ENCODE peak calls at places on chromosome X, in nine cellular contexts. I is neural progenitor cell, F is H1, X is IMR-90, D is fibroblast of lung, N is MM.1S, O is K562, Y is H9, H is endodermal cell. U is an unnamed sample.
A peak's percentile ranks its signal among the peaks of the same experiment; 100 is the strongest.

GRCh38 chrX:7372843-7373525 is 225.0 kb upstream of the PUDP start:
- DNase-seq in I (no peak), F (no peak), X (peak; percentile 67), D (peak; percentile 38), N (no peak), O (no peak), Y (no peak), H (no peak), U (no peak)

GRCh38 chrX:23898412-23898959 is 9.3 kb downstream of the APOO start:
- DNase-seq in I (no peak), F (no peak), X (peak; percentile 64), D (peak; percentile 44), N (no peak), O (no peak), Y (no peak), H (no peak), U (peak; percentile 57)

GRCh38 chrX:70769659-70770232 is 138.8 kb downstream of the TEX11 start:
- DNase-seq in I (no peak), F (no peak), X (peak; percentile 5), D (peak; percentile 5), N (peak; percentile 17), O (peak; percentile 9), Y (no peak), H (no peak), U (peak; percentile 3)

GRCh38 chrX:2397648-2398340 is 103.0 kb downstream of the DHRSX start:
- DNase-seq in I (no peak), F (no peak), X (peak; percentile 67), D (peak; percentile 31), N (no peak), O (no peak), Y (no peak), H (peak; percentile 49), U (no peak)

GRCh38 chrX:41442824-41443560 is 4.2 kb upstream of the NYX start:
- DNase-seq in I (no peak), F (no peak), X (no peak), D (no peak), N (no peak), O (no peak), Y (no peak), H (no peak), U (no peak)

GRCh38 chrX:21798677-21799219 is 40.7 kb upstream of the MBTPS2 start:
- DNase-seq in I (no peak), F (no peak), X (peak; percentile 28), D (peak; percentile 59), N (no peak), O (no peak), Y (no peak), H (no peak), U (no peak)

GRCh38 chrX:38154340-38154739 is 66.3 kb downstream of the SRPX start:
- DNase-seq in I (no peak), F (no peak), X (no peak), D (no peak), N (no peak), O (peak; percentile 4), Y (no peak), H (no peak), U (no peak)

GRCh38 chrX:53685711-53686110 is 808 bp downstream of the HUWE1 start:
- DNase-seq in I (no peak), F (no peak), X (peak; percentile 1), D (no peak), N (no peak), O (no peak), Y (no peak), H (no peak), U (no peak)

GRCh38 chrX:121333942-121334341 is 286.5 kb downstream of the GLUD2 start:
- DNase-seq in I (peak; percentile 3), F (no peak), X (no peak), D (no peak), N (peak; percentile 23), O (no peak), Y (no peak), H (no peak), U (no peak)

GRCh38 chrX:102975016-102975415 is 37.9 kb downstream of the RAB40AL start:
- DNase-seq in I (no peak), F (no peak), X (no peak), D (no peak), N (no peak), O (no peak), Y (no peak), H (no peak), U (no peak)

GRCh38 chrX:42686706-42687105 is 91.3 kb downstream of the PPP1R2C start:
- DNase-seq in I (no peak), F (no peak), X (no peak), D (no peak), N (no peak), O (no peak), Y (no peak), H (no peak), U (no peak)

GRCh38 chrX:51893931-51894696 is 691 bp downstream of the MAGED1 start:
- DNase-seq in I (peak; percentile 59), F (no peak), X (peak; percentile 11), D (peak; percentile 47), N (peak; percentile 6), O (no peak), Y (no peak), H (peak; percentile 67), U (peak; percentile 16)

GRCh38 chrX:66050140-66050569 is 10.3 kb upstream of the VSIG4 start:
- DNase-seq in I (no peak), F (no peak), X (no peak), D (no peak), N (no peak), O (peak; percentile 12), Y (no peak), H (no peak), U (no peak)

GRCh38 chrX:88660836-88661235 is 86.2 kb upstream of the CPXCR1 start:
- DNase-seq in I (no peak), F (no peak), X (no peak), D (no peak), N (peak; percentile 60), O (no peak), Y (no peak), H (no peak), U (no peak)

GRCh38 chrX:44435047-44435446 is 91.6 kb upstream of the EFHC2 start:
- DNase-seq in I (no peak), F (no peak), X (no peak), D (no peak), N (no peak), O (no peak), Y (no peak), H (no peak), U (no peak)

GRCh38 chrX:44432641-44433040 is 89.2 kb upstream of the EFHC2 start:
- DNase-seq in I (no peak), F (peak; percentile 29), X (peak; percentile 3), D (peak; percentile 43), N (no peak), O (no peak), Y (no peak), H (no peak), U (peak; percentile 64)

GRCh38 chrX:44431206-44431605 is 87.7 kb upstream of the EFHC2 start:
- DNase-seq in I (no peak), F (no peak), X (peak; percentile 16), D (peak; percentile 41), N (no peak), O (no peak), Y (no peak), H (no peak), U (no peak)

GRCh38 chrX:44433556-44433955 is 90.1 kb upstream of the EFHC2 start:
- DNase-seq in I (no peak), F (no peak), X (no peak), D (no peak), N (no peak), O (no peak), Y (no peak), H (no peak), U (no peak)

GRCh38 chrX:44428989-44429627 is 85.6 kb upstream of the EFHC2 start:
- DNase-seq in I (no peak), F (no peak), X (no peak), D (no peak), N (no peak), O (no peak), Y (no peak), H (no peak), U (no peak)
- TF ChIP-seq CTCF in I (no peak), F (no peak), X (no peak), D (no peak), N (no peak), O (no peak), Y (no peak), H (no peak), U (no peak)

GRCh38 chrX:72621163-72621562 is 48.5 kb upstream of the HDAC8 start:
- DNase-seq in I (no peak), F (no peak), X (no peak), D (no peak), N (no peak), O (no peak), Y (no peak), H (no peak), U (no peak)

GRCh38 chrX:72624194-72624593 is 51.6 kb upstream of the HDAC8 start:
- DNase-seq in I (no peak), F (no peak), X (no peak), D (no peak), N (no peak), O (no peak), Y (no peak), H (no peak), U (no peak)

GRCh38 chrX:72621619-72622485 is 49.2 kb upstream of the HDAC8 start:
- DNase-seq in I (no peak), F (no peak), X (peak; percentile 61), D (peak; percentile 54), N (no peak), O (no peak), Y (no peak), H (no peak), U (peak; percentile 66)

GRCh38 chrX:72620550-72621145 is 48.0 kb upstream of the HDAC8 start:
- DNase-seq in I (no peak), F (no peak), X (peak; percentile 89), D (peak; percentile 91), N (no peak), O (peak; percentile 46), Y (no peak), H (no peak), U (peak; percentile 90)
- H3K9ac ChIP-seq in I (no peak overlapping the region), F (no peak overlapping the region), X (no peak overlapping the region), D (no peak overlapping the region), N (no peak overlapping the region), O (no peak overlapping the region), Y (no peak overlapping the region), H (no peak overlapping the region), U (peak overlapping the region; percentile 56)

GRCh38 chrX:76109654-76110053 is 63.2 kb upstream of the PBDC1 start:
- DNase-seq in I (no peak), F (no peak), X (no peak), D (no peak), N (no peak), O (peak; percentile 8), Y (no peak), H (peak; percentile 52), U (no peak)
- TF ChIP-seq CTCF in I (peak; percentile 41), F (no peak), X (peak; percentile 10), D (no peak), N (no peak), O (peak; percentile 3), Y (peak; percentile 44), H (peak; percentile 55), U (no peak)

DNA sequence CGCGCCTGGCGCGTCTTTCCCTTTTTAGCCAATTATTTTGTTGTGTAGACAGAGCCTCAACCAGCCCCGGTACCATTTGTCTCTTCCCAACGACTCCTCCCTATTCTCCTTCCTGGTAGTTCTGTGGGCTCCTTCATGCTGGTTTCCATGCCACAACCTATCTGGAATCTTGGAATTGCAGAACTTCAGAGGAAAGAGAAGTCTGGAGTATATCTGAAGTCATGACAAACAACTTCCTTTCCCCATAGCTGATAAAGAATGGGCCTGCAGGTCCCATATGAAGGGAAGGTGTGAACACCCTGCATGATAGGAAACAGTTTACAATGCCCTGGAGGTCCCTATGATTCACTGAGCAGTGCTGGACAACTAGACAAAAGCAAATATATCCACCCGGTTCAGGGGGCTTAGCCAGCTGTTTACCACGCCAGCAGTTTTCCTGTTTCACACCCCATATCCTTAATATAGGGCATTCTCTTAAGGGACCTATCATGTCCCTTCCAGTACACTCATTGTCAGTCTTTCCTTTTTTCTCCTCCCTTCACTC is 19.4 kb downstream of the FAM9C start:
- DNase-seq in I (no peak), F (no peak), X (no peak), D (no peak), N (no peak), O (no peak), Y (no peak), H (no peak), U (peak; percentile 18)
- H3K9ac ChIP-seq in I (no peak overlapping the region), F (no peak overlapping the region), X (no peak overlapping the region), D (no peak overlapping the region), N (no peak overlapping the region), O (no peak overlapping the region), Y (no peak overlapping the region), H (no peak overlapping the region), U (no peak overlapping the region)